ENCODE peak calls at places on chromosomes 13 and 19, in six cellular contexts. One of them, this sample, is unnamed.

GRCh38 chr19:19540707-19541515 is 2.8 kb downstream of the CILP2 start:
- DNase-seq in OCI-LY7: peak
- DNase-seq in esophagus squamous epithelium: no peak
- DNase-seq in vagina: no peak
- DNase-seq in MM.1S: no peak
- DNase-seq in PC-3: peak
- DNase-seq in this sample: peak

GRCh38 chr19:43534811-43535761 is 2.1 kb downstream of the ZNF575 start:
- DNase-seq in OCI-LY7: peak
- DNase-seq in esophagus squamous epithelium: no peak
- DNase-seq in vagina: no peak
- DNase-seq in MM.1S: no peak
- DNase-seq in PC-3: peak
- DNase-seq in this sample: no peak

GRCh38 chr19:55503447-55504251 is 15.4 kb downstream of the SSC5D start:
- DNase-seq in OCI-LY7: peak
- DNase-seq in esophagus squamous epithelium: peak
- DNase-seq in vagina: no peak
- DNase-seq in MM.1S: peak
- DNase-seq in PC-3: peak
- DNase-seq in this sample: peak

GRCh38 chr13:73966331-73966730 is 167.9 kb downstream of the KLF12 start:
- DNase-seq in OCI-LY7: no peak
- DNase-seq in esophagus squamous epithelium: no peak
- DNase-seq in vagina: no peak
- DNase-seq in MM.1S: no peak
- DNase-seq in PC-3: no peak
- DNase-seq in this sample: no peak

GRCh38 chr13:45872574-45872973 is 21.0 kb upstream of the SIAH3 start:
- DNase-seq in OCI-LY7: no peak
- DNase-seq in esophagus squamous epithelium: no peak
- DNase-seq in vagina: peak
- DNase-seq in MM.1S: no peak
- DNase-seq in PC-3: no peak
- DNase-seq in this sample: no peak

GRCh38 chr13:102558029-102558428 is 38.8 kb upstream of the TPP2 start:
- DNase-seq in OCI-LY7: no peak
- DNase-seq in esophagus squamous epithelium: no peak
- DNase-seq in vagina: no peak
- DNase-seq in MM.1S: no peak
- DNase-seq in PC-3: no peak
- DNase-seq in this sample: no peak

GRCh38 chr19:36113895-36114762 is 546 bp downstream of the POLR2I start:
- DNase-seq in OCI-LY7: peak
- DNase-seq in esophagus squamous epithelium: no peak
- DNase-seq in vagina: peak
- DNase-seq in MM.1S: no peak
- DNase-seq in PC-3: peak
- DNase-seq in this sample: no peak

GRCh38 chr13:77833331-77833863 is 85.2 kb downstream of the EDNRB start:
- DNase-seq in OCI-LY7: no peak
- DNase-seq in esophagus squamous epithelium: no peak
- DNase-seq in vagina: no peak
- DNase-seq in MM.1S: no peak
- DNase-seq in PC-3: no peak
- DNase-seq in this sample: no peak

GRCh38 chr19:13172335-13173128 is 22.3 kb downstream of the IER2 start:
- DNase-seq in OCI-LY7: no peak
- DNase-seq in esophagus squamous epithelium: no peak
- DNase-seq in vagina: no peak
- DNase-seq in MM.1S: no peak
- DNase-seq in PC-3: peak
- DNase-seq in this sample: peak

DNA sequence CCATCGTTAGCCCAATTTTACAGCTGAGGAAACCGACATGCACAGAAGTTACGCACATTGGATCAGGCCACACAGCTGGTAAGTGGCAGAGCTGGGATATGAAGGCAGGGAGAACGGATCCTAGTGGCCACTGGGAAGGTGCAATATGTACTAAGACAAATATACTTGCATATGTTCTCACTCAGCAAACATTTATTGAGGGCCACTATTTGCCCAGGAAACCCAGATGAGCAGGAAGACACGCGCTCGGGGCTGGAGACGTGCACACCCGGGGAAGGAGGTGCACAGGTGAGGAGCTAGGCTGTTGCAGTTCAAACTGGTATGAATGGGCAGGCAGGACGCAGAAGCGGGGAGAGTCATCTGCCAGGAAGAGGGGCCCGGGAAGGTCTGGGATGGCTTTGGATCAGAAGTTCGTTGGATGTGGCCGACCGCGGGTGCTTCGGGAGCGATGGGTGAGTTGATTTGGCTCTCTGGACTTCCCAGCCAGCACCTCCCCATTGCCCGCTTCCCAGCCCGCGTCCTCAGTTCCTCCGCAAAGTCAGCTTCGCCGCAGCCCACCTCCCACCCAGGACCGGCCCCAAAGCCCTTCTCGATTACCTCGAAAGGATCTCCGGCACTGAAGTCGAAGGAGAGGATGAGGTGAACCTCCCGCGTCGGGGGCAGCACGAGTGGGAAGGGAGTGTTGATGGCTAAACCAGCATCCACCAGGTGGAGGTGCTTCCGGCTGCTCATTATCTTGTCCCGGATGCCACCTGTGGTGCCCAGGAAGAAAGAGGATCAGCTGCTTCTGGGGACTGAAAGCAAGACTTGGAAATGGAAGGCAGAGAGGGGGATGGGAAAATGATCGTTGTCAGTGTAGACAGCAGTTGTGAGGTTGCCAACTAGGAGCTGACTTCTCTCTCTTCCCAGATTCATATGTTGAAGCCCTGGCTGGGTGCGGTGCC is 17.8 kb upstream of the CABP5 start:
- DNase-seq in OCI-LY7: no peak
- DNase-seq in esophagus squamous epithelium: no peak
- DNase-seq in vagina: no peak
- DNase-seq in MM.1S: no peak
- DNase-seq in PC-3: no peak
- DNase-seq in this sample: no peak
- TF ChIP-seq CTCF in OCI-LY7: no peak
- TF ChIP-seq CTCF in esophagus squamous epithelium: no peak
- TF ChIP-seq CTCF in vagina: no peak
- TF ChIP-seq CTCF in MM.1S: no peak
- TF ChIP-seq CTCF in PC-3: no peak
- TF ChIP-seq CTCF in this sample: no peak

DNA sequence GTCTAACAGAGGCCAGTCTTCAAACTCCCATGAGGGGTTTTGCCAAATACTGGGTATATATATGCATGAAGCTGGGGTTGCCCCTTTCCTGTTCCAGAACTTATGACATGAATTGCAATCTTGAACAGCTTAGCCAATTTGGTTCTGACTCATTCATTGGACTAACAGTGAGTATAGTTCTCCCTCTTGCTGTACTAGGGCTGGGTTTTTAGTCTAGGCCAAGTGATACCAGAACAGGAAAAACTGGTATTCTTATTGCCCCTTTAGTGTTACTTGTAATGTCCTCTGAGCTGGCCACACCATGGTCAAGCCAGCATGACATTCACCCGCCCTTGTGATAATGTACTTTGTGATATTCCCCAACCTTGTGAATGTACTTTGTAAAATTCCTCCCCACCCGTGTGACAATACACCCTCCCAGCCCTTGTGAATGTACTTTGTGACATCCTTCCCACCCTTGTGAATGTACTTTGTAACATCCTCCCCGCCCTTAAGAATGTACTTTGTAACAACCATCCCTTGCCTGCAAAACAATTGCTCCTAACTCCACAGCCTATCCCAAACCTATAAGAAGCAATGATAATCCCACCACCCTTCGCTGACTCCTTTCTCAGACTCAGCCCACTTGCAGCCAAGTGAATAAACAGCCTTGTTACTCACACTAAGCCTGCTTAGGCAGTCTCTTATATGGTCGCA is 26.9 kb downstream of the ZNF846 start:
- DNase-seq in OCI-LY7: no peak
- DNase-seq in esophagus squamous epithelium: no peak
- DNase-seq in vagina: no peak
- DNase-seq in MM.1S: no peak
- DNase-seq in PC-3: peak
- DNase-seq in this sample: peak
- H3K27ac ChIP-seq in OCI-LY7: no peak
- H3K27ac ChIP-seq in esophagus squamous epithelium: peak
- H3K27ac ChIP-seq in vagina: no peak
- H3K27ac ChIP-seq in MM.1S: no peak
- H3K27ac ChIP-seq in PC-3: peak
- H3K27ac ChIP-seq in this sample: no peak

GRCh38 chr13:23950736-23951510 is 53.6 kb upstream of the C1QTNF9B start:
- DNase-seq in OCI-LY7: no peak
- DNase-seq in esophagus squamous epithelium: no peak
- DNase-seq in vagina: no peak
- DNase-seq in MM.1S: no peak
- DNase-seq in PC-3: no peak
- DNase-seq in this sample: no peak
- TF ChIP-seq CTCF in OCI-LY7: no peak
- TF ChIP-seq CTCF in esophagus squamous epithelium: no peak
- TF ChIP-seq CTCF in vagina: no peak
- TF ChIP-seq CTCF in MM.1S: no peak
- TF ChIP-seq CTCF in PC-3: no peak
- TF ChIP-seq CTCF in this sample: no peak

DNA sequence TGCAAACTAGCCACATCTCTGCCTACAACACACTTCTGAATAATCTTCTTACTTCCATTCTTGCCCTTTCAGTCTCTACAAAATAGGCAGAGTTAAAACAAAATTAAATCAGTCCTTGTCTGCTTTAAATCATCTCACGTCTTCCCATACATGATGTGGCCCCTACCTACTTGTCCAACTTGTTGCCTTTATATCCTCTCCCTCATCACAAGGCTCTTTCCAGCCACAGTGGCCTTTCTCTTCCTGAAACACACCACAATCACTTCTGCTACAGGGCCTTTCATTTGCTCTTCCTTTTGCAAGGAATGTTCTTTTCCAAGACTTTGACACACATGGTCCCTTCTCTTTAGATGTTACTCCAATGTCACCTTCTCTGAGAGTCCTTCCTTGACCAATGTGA is 1.7 kb downstream of the RBM26 start:
- DNase-seq in OCI-LY7: no peak
- DNase-seq in esophagus squamous epithelium: no peak
- DNase-seq in vagina: no peak
- DNase-seq in MM.1S: no peak
- DNase-seq in PC-3: no peak
- DNase-seq in this sample: no peak
- H3K27ac ChIP-seq in OCI-LY7: peak
- H3K27ac ChIP-seq in esophagus squamous epithelium: peak
- H3K27ac ChIP-seq in vagina: no peak
- H3K27ac ChIP-seq in MM.1S: peak
- H3K27ac ChIP-seq in PC-3: no peak
- H3K27ac ChIP-seq in this sample: no peak

DNA sequence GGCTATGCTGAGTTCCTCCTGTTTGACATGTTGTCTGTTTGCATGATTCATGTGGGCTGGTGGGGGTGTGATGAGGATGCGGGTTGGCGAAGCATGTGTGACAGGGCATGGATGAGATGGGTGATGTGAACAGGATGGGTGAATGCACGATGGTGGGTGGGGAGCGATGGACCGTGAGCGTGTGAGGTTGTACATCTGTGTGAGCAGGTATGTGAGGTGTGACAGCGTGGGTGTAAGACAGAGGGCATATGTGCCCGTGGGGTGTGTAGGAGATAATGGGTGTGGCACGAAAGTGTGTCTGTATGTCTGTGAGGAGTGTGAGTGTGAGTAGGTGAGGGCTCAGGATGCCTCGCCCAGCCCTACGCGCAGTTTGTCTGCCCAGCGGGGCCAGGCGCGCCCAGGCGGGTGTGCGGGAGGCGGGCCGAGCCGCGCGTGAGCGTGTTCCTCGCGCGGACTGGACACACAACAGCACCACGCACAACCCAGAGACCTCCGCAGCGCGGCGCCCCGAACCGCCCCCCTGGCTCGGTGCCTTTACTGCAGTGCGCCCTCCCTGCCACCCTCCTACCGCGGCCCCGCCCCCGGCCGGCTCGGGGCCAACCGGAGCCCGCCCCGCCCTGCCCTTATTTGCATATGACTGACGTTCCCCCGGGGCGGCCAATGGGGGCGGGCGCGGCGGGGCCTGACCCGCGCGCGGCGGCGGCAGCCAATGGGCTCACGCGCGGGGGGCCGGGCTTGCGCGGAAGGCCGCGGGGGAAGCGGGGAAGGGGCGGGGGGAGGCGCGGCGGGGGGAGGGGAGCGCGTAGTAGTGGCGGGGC is 14.4 kb downstream of the CIC start:
- DNase-seq in OCI-LY7: peak
- DNase-seq in esophagus squamous epithelium: peak
- DNase-seq in vagina: no peak
- DNase-seq in MM.1S: peak
- DNase-seq in PC-3: no peak
- DNase-seq in this sample: peak
- TF ChIP-seq CTCF in OCI-LY7: peak
- TF ChIP-seq CTCF in esophagus squamous epithelium: no peak
- TF ChIP-seq CTCF in vagina: no peak
- TF ChIP-seq CTCF in MM.1S: no peak
- TF ChIP-seq CTCF in PC-3: no peak
- TF ChIP-seq CTCF in this sample: no peak

This sample was measured in RWPE1.